ENCODE peak calls at places on chromosomes 4 and X, in eight cellular contexts. One of them, this sample, is unnamed.

GRCh38 chrX:16466640-16467432 is 183.1 kb upstream of the S100G start:
- DNase-seq in PC-9: peak; percentile 82
- DNase-seq in RWPE2: no peak
- DNase-seq in tibial nerve: no peak
- DNase-seq in foreskin fibroblast: peak; percentile 43
- DNase-seq in coronary artery: no peak
- DNase-seq in HCT116: no peak
- DNase-seq in IMR-90: peak; percentile 68
- DNase-seq in this sample: no peak

GRCh38 chr4:176185068-176185467 is 10.3 kb downstream of the SPATA4 start:
- DNase-seq in coronary artery: no peak
- DNase-seq in HCT116: no peak
- DNase-seq in IMR-90: peak; percentile 92
- DNase-seq in RWPE2: no peak
- DNase-seq in PC-9: peak; percentile 50
- DNase-seq in foreskin fibroblast: peak; percentile 90
- DNase-seq in tibial nerve: no peak
- DNase-seq in this sample: no peak

GRCh38 chrX:15789979-15790765 is at the start of gene ZRSR2:
- DNase-seq in foreskin fibroblast: peak; percentile 87
- DNase-seq in tibial nerve: peak; percentile 61
- DNase-seq in RWPE2: peak; percentile 73
- DNase-seq in coronary artery: peak; percentile 92
- DNase-seq in IMR-90: peak; percentile 78
- DNase-seq in HCT116: peak; percentile 33
- DNase-seq in PC-9: peak; percentile 72
- DNase-seq in this sample: peak; percentile 90

GRCh38 chr4:8280876-8281440 is 11.4 kb downstream of the HTRA3 start:
- DNase-seq in coronary artery: no peak
- DNase-seq in foreskin fibroblast: no peak
- DNase-seq in tibial nerve: no peak
- DNase-seq in IMR-90: no peak
- DNase-seq in RWPE2: no peak
- DNase-seq in PC-9: no peak
- DNase-seq in HCT116: no peak
- DNase-seq in this sample: no peak

GRCh38 chr4:83238393-83238792 is 46.2 kb downstream of the COQ2 start:
- DNase-seq in RWPE2: no peak
- DNase-seq in foreskin fibroblast: no peak
- DNase-seq in PC-9: no peak
- DNase-seq in IMR-90: no peak
- DNase-seq in HCT116: no peak
- DNase-seq in coronary artery: no peak
- DNase-seq in tibial nerve: no peak
- DNase-seq in this sample: no peak

GRCh38 chr4:181971411-181971810 is 271.8 kb upstream of the TENM3 start:
- DNase-seq in foreskin fibroblast: no peak
- DNase-seq in HCT116: no peak
- DNase-seq in tibial nerve: no peak
- DNase-seq in IMR-90: no peak
- DNase-seq in RWPE2: no peak
- DNase-seq in coronary artery: no peak
- DNase-seq in PC-9: no peak
- DNase-seq in this sample: no peak

GRCh38 chrX:136725446-136726104 is 55.2 kb downstream of the ARHGEF6 start:
- DNase-seq in foreskin fibroblast: peak; percentile 84
- DNase-seq in PC-9: peak; percentile 62
- DNase-seq in tibial nerve: no peak
- DNase-seq in IMR-90: peak; percentile 72
- DNase-seq in HCT116: no peak
- DNase-seq in RWPE2: no peak
- DNase-seq in coronary artery: no peak
- DNase-seq in this sample: no peak

GRCh38 chr4:168398589-168398988 is 80.0 kb upstream of the DDX60 start:
- DNase-seq in coronary artery: no peak
- DNase-seq in tibial nerve: no peak
- DNase-seq in PC-9: no peak
- DNase-seq in IMR-90: no peak
- DNase-seq in foreskin fibroblast: no peak
- DNase-seq in HCT116: peak; percentile 27
- DNase-seq in RWPE2: no peak
- DNase-seq in this sample: no peak

GRCh38 chrX:97314348-97314747 is 430.6 kb downstream of the RPA4 start:
- DNase-seq in coronary artery: no peak
- DNase-seq in RWPE2: no peak
- DNase-seq in foreskin fibroblast: no peak
- DNase-seq in HCT116: no peak
- DNase-seq in tibial nerve: no peak
- DNase-seq in IMR-90: no peak
- DNase-seq in PC-9: no peak
- DNase-seq in this sample: no peak

GRCh38 chrX:97311066-97311778 is 427.5 kb downstream of the RPA4 start:
- DNase-seq in RWPE2: no peak
- DNase-seq in IMR-90: no peak
- DNase-seq in HCT116: no peak
- DNase-seq in coronary artery: no peak
- DNase-seq in tibial nerve: no peak
- DNase-seq in foreskin fibroblast: no peak
- DNase-seq in PC-9: no peak
- DNase-seq in this sample: no peak

GRCh38 chrX:97310373-97310772 is 426.7 kb downstream of the RPA4 start:
- DNase-seq in IMR-90: peak; percentile 14
- DNase-seq in RWPE2: no peak
- DNase-seq in tibial nerve: no peak
- DNase-seq in coronary artery: no peak
- DNase-seq in PC-9: peak; percentile 71
- DNase-seq in HCT116: no peak
- DNase-seq in foreskin fibroblast: no peak
- DNase-seq in this sample: no peak

GRCh38 chrX:97320305-97320704 is 436.6 kb downstream of the RPA4 start:
- DNase-seq in tibial nerve: no peak
- DNase-seq in RWPE2: no peak
- DNase-seq in HCT116: no peak
- DNase-seq in IMR-90: no peak
- DNase-seq in foreskin fibroblast: no peak
- DNase-seq in PC-9: no peak
- DNase-seq in coronary artery: no peak
- DNase-seq in this sample: no peak

GRCh38 chrX:97315939-97316338 is 432.2 kb downstream of the RPA4 start:
- DNase-seq in foreskin fibroblast: no peak
- DNase-seq in tibial nerve: no peak
- DNase-seq in PC-9: no peak
- DNase-seq in coronary artery: no peak
- DNase-seq in HCT116: no peak
- DNase-seq in IMR-90: no peak
- DNase-seq in RWPE2: no peak
- DNase-seq in this sample: no peak
- TF ChIP-seq CTCF in foreskin fibroblast: no peak
- TF ChIP-seq CTCF in tibial nerve: no peak
- TF ChIP-seq CTCF in PC-9: no peak
- TF ChIP-seq CTCF in coronary artery: no peak
- TF ChIP-seq CTCF in HCT116: peak; percentile 18
- TF ChIP-seq CTCF in IMR-90: no peak
- TF ChIP-seq CTCF in RWPE2: no peak
- TF ChIP-seq CTCF in this sample: peak; percentile 32

DNA sequence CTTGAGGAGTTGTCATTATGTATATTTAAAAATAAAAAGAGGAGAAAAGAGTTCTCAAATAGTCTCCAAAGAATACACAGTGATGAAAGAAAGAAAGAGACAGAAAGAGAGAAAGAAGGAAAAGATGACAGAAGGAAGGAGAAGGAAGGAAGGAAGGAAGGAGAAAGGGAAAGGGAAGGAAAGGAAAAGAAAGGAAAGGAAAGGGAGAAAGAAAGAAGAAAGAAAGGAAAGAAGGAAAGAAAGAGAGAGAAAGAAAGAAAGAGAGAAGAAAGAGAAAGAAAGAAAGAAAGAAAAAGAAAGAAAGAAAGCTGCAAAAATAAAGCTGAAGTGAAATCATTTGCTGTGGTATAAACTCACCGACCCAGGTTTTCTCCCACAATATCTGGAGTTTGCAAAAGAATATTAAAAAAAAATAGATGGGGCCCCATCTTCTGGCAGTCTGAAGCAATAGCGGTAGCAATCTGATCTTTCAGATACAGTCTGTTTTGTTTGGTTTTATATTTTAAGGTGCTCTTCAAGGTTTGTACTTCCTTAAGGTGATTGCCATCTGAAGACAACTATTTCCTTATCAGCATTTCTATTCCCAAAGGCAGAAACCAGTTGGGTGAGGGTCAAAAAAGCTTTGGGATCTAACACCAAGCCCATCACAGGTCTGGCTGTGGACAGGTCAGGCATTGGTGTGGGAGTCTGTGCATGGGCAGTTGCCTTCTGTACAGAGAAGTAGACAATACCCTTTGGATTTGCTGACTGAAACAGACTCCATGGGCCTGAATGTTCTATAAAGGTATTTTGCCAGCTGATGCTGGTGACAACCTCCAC is 160.4 kb downstream of the CPEB2 start:
- DNase-seq in coronary artery: no peak
- DNase-seq in foreskin fibroblast: peak; percentile 61
- DNase-seq in HCT116: no peak
- DNase-seq in RWPE2: no peak
- DNase-seq in PC-9: peak; percentile 48
- DNase-seq in IMR-90: peak; percentile 53
- DNase-seq in tibial nerve: no peak
- DNase-seq in this sample: no peak
- TF ChIP-seq CTCF in coronary artery: no peak
- TF ChIP-seq CTCF in foreskin fibroblast: peak; percentile 47
- TF ChIP-seq CTCF in HCT116: peak; percentile 25
- TF ChIP-seq CTCF in RWPE2: peak; percentile 61
- TF ChIP-seq CTCF in PC-9: peak; percentile 51
- TF ChIP-seq CTCF in IMR-90: peak; percentile 55
- TF ChIP-seq CTCF in tibial nerve: peak; percentile 28
- TF ChIP-seq CTCF in this sample: peak; percentile 67

GRCh38 chrX:109839694-109840358 is 106.8 kb upstream of the ACSL4 start:
- DNase-seq in HCT116: peak; percentile 10
- DNase-seq in IMR-90: no peak
- DNase-seq in foreskin fibroblast: peak; percentile 45
- DNase-seq in coronary artery: no peak
- DNase-seq in tibial nerve: no peak
- DNase-seq in PC-9: no peak
- DNase-seq in RWPE2: no peak
- DNase-seq in this sample: no peak
- TF ChIP-seq CTCF in HCT116: no peak
- TF ChIP-seq CTCF in IMR-90: no peak
- TF ChIP-seq CTCF in foreskin fibroblast: peak; percentile 15
- TF ChIP-seq CTCF in coronary artery: no peak
- TF ChIP-seq CTCF in tibial nerve: no peak
- TF ChIP-seq CTCF in PC-9: no peak
- TF ChIP-seq CTCF in RWPE2: no peak
- TF ChIP-seq CTCF in this sample: peak; percentile 57

DNA sequence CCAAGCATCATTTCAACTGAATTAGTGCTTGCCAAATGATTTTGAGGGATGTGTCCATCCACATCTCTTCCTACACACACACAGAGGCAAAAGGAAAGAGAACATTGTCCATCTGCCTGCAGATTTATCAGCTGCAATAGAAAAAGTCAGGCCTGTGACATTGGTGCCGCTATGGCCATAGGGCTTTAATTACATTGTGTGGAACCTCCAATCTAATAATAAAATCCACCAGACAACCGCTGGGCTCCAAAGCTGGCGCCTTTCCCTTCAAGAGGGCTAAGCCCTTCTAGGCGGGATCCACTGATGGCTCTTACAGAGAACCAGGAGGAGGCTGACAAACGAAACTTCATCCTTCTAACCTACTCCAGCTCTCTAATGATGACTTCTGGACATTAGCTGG is 60.6 kb downstream of the PHOX2B start:
- DNase-seq in HCT116: no peak
- DNase-seq in PC-9: no peak
- DNase-seq in foreskin fibroblast: no peak
- DNase-seq in RWPE2: no peak
- DNase-seq in IMR-90: no peak
- DNase-seq in coronary artery: no peak
- DNase-seq in tibial nerve: no peak
- DNase-seq in this sample: no peak
- TF ChIP-seq CTCF in HCT116: no peak
- TF ChIP-seq CTCF in PC-9: no peak
- TF ChIP-seq CTCF in foreskin fibroblast: no peak
- TF ChIP-seq CTCF in RWPE2: no peak
- TF ChIP-seq CTCF in IMR-90: no peak
- TF ChIP-seq CTCF in coronary artery: no peak
- TF ChIP-seq CTCF in tibial nerve: no peak
- TF ChIP-seq CTCF in this sample: no peak

DNA sequence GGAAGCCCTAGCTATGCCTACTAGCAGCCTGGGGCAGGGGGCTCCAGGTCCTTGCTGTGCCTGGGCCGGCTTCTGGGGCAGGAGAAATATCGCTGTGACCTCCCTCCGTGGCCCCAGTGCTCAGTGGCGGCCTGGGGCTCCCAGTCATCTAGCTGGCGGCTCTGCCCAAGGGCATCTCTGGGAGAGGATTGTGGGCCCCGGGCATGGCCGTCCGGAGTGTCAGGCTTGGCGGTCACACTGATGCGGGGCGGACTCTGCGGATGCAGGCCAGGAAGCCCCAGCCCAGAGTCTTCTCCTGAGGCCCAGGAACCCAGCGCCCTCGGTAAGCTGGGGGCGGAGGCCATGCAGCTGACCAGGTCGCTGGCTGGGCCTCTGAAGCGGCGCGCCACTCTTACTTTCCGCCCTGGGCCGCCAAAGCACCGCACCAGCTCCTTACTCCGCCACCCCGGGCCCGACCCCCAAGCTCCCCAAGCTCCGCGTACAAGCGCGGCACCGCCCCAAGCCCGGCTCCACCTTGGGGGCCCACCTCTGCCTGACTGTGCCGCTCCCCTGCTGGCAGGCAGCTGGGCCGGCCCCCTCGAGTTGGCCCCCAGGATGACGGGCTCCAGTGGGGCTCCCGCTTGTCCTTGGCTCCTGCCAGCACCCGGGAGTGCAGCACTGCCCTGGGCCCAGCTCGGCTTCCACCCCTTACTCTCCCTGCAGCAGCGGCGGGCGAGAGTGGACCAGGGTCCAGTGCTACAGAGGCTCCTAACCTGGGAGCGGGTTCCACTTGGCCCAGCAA is 720.0 kb downstream of the PCDH18 start:
- DNase-seq in foreskin fibroblast: no peak
- DNase-seq in HCT116: no peak
- DNase-seq in tibial nerve: no peak
- DNase-seq in PC-9: no peak
- DNase-seq in coronary artery: no peak
- DNase-seq in RWPE2: peak; percentile 54
- DNase-seq in IMR-90: no peak
- DNase-seq in this sample: no peak
- TF ChIP-seq CTCF in foreskin fibroblast: no peak
- TF ChIP-seq CTCF in HCT116: no peak
- TF ChIP-seq CTCF in tibial nerve: no peak
- TF ChIP-seq CTCF in PC-9: no peak
- TF ChIP-seq CTCF in coronary artery: no peak
- TF ChIP-seq CTCF in RWPE2: no peak
- TF ChIP-seq CTCF in IMR-90: no peak
- TF ChIP-seq CTCF in this sample: no peak

GRCh38 chr4:6087669-6088068 is 69.4 kb upstream of the C4orf50 start:
- DNase-seq in RWPE2: no peak
- DNase-seq in IMR-90: peak; percentile 28
- DNase-seq in coronary artery: peak; percentile 35
- DNase-seq in tibial nerve: no peak
- DNase-seq in foreskin fibroblast: no peak
- DNase-seq in HCT116: peak; percentile 51
- DNase-seq in PC-9: no peak
- DNase-seq in this sample: no peak
- TF ChIP-seq CTCF in RWPE2: peak; percentile 38
- TF ChIP-seq CTCF in IMR-90: peak; percentile 24
- TF ChIP-seq CTCF in coronary artery: no peak
- TF ChIP-seq CTCF in tibial nerve: peak; percentile 9
- TF ChIP-seq CTCF in foreskin fibroblast: peak; percentile 16
- TF ChIP-seq CTCF in HCT116: peak; percentile 80
- TF ChIP-seq CTCF in PC-9: peak; percentile 32
- TF ChIP-seq CTCF in this sample: peak; percentile 75

GRCh38 chr4:12949719-12950118 is 534.4 kb downstream of the RAB28 start:
- DNase-seq in foreskin fibroblast: no peak
- DNase-seq in HCT116: no peak
- DNase-seq in IMR-90: no peak
- DNase-seq in coronary artery: no peak
- DNase-seq in RWPE2: no peak
- DNase-seq in PC-9: no peak
- DNase-seq in tibial nerve: no peak
- DNase-seq in this sample: no peak
- TF ChIP-seq CTCF in foreskin fibroblast: no peak
- TF ChIP-seq CTCF in HCT116: no peak
- TF ChIP-seq CTCF in IMR-90: no peak
- TF ChIP-seq CTCF in coronary artery: no peak
- TF ChIP-seq CTCF in RWPE2: no peak
- TF ChIP-seq CTCF in PC-9: no peak
- TF ChIP-seq CTCF in tibial nerve: no peak
- TF ChIP-seq CTCF in this sample: no peak

This sample was measured in type B pancreatic cell.